ENCODE peak calls at places on chromosomes 12 and 14, in four cellular contexts. N, I, P and C are unnamed samples. For H3K4me1, the result is how much of the 10 kb centered on the place peaks cover.

GRCh38 chr14:103552011-103552797 is 10.3 kb downstream of the BAG5 start:
- DNase-seq in I (no peak), N (no peak), P (no peak), C (no peak)

GRCh38 chr14:104851896-104852663 is 13.0 kb upstream of the CEP170B start:
- DNase-seq in N (no peak), P (no peak), I (no peak), C (peak)

GRCh38 chr14:102659797-102660196 is 67.3 kb downstream of the RCOR1 start:
- DNase-seq in N (no peak), P (no peak), I (no peak), C (no peak)

GRCh38 chr12:75910452-75910722 is 121.2 kb downstream of the PHLDA1 start:
- DNase-seq in N (no peak), P (no peak), I (no peak), C (no peak)

GRCh38 chr12:69653703-69654102 is 43.0 kb upstream of the LRRC10 start:
- DNase-seq in I (no peak), P (no peak), N (no peak), C (no peak)

GRCh38 chr14:35400707-35401421 is 3.7 kb downstream of the NFKBIA start:
- DNase-seq in P (no peak), N (peak), I (peak), C (no peak)

GRCh38 chr12:3684449-3685051 is 68.4 kb downstream of the CRACR2A start:
- DNase-seq in N (no peak), P (no peak), I (peak), C (no peak)

GRCh38 chr12:102948941-102949352 is 8.5 kb upstream of the ASCL1 start:
- DNase-seq in N (peak), P (no peak), I (peak), C (peak)

GRCh38 chr12:102990419-102990818 is 32.9 kb downstream of the ASCL1 start:
- DNase-seq in N (no peak), I (no peak), P (no peak), C (peak)

GRCh38 chr14:65985976-65986375 is 500.2 kb upstream of the CCDC196 start:
- DNase-seq in I (no peak), P (no peak), N (no peak), C (no peak)

GRCh38 chr14:93655078-93655750 is 133.1 kb downstream of the PRIMA1 start:
- DNase-seq in I (peak), N (peak), P (peak), C (peak)

GRCh38 chr12:30824311-30824710 is 69.6 kb upstream of the CAPRIN2 start:
- DNase-seq in P (no peak), N (no peak), I (no peak), C (no peak)

GRCh38 chr12:10235761-10236631 is 23.3 kb downstream of the GABARAPL1 start:
- DNase-seq in P (no peak), N (peak), I (peak), C (peak)

GRCh38 chr12:6866920-6867406 is 368 bp upstream of the TPI1 start:
- DNase-seq in N (no peak), I (no peak), P (no peak), C (no peak)

GRCh38 chr12:55829967-55830600 is 697 bp upstream of the DNAJC14 start:
- DNase-seq in I (peak), N (no peak), P (no peak), C (peak)

GRCh38 chr12:31828057-31828456 is 99.2 kb upstream of the AMN1 start:
- DNase-seq in P (no peak), I (no peak), N (no peak), C (no peak)

GRCh38 chr12:126337556-126337955 is 1272.3 kb downstream of the AACS start:
- DNase-seq in P (no peak), I (no peak), N (no peak), C (peak)

GRCh38 chr12:22709292-22709691 is 84.3 kb downstream of the ETNK1 start:
- DNase-seq in N (peak), I (peak), P (peak), C (peak)

GRCh38 chr14:61388173-61388975 is 67.0 kb downstream of the PRKCH start:
- DNase-seq in P (peak), I (no peak), N (no peak), C (no peak)

GRCh38 chr12:30466093-30466492 is 229.6 kb downstream of the IPO8 start:
- DNase-seq in P (no peak), N (no peak), I (no peak), C (no peak)

GRCh38 chr12:92503977-92504966 is 198.5 kb upstream of the PLEKHG7 start:
- DNase-seq in N (peak), I (no peak), P (no peak), C (no peak)

GRCh38 chr12:75322464-75322863 is 7.7 kb downstream of the CAPS2 start:
- DNase-seq in I (no peak), N (no peak), P (no peak), C (no peak)

GRCh38 chr12:108691995-108692808 is 39.1 kb downstream of the CORO1C start:
- DNase-seq in N (no peak), I (peak), P (no peak), C (no peak)

GRCh38 chr12:118448341-118448740 is 72.0 kb downstream of the SUDS3 start:
- DNase-seq in N (no peak), I (no peak), P (no peak), C (no peak)

GRCh38 chr12:29309320-29309902 is 71.6 kb downstream of the ERGIC2 start:
- DNase-seq in N (no peak), I (peak), P (no peak), C (no peak)

GRCh38 chr12:56715798-56716197 is 9.3 kb downstream of the NACA start:
- DNase-seq in N (no peak), I (no peak), P (no peak), C (no peak)

GRCh38 chr14:20438664-20439063 is 2.7 kb upstream of the KLHL33 start:
- DNase-seq in I (no peak), N (no peak), P (no peak), C (no peak)

GRCh38 chr12:118840399-118840798 is 140.9 kb upstream of the SRRM4 start:
- DNase-seq in I (peak), P (no peak), N (peak), C (peak)

GRCh38 chr12:67263416-67263960 is 5.7 kb upstream of the CAND1 start:
- DNase-seq in I (no peak), P (no peak), N (no peak), C (no peak)

GRCh38 chr12:95605875-95606274 is 54.6 kb upstream of the USP44 start:
- DNase-seq in P (no peak), I (no peak), N (peak), C (no peak)

GRCh38 chr14:106436310-106436905 is 910.0 kb downstream of the TMEM121 start:
- DNase-seq in N (no peak), I (peak), P (no peak), C (no peak)

GRCh38 chr14:54773171-54774006 is 129.2 kb downstream of the GCH1 start:
- DNase-seq in P (peak), I (peak), N (peak), C (peak)

GRCh38 chr12:94109154-94109553 is 39.2 kb upstream of the PLXNC1 start:
- DNase-seq in P (no peak), N (no peak), I (peak), C (no peak)

GRCh38 chr12:39329015-39329414 is 113.9 kb downstream of the KIF21A start:
- DNase-seq in P (no peak), I (no peak), N (no peak), C (no peak)
- TF ChIP-seq MXI1 in P (no peak), I (no peak), N (no peak), C (no peak)

GRCh38 chr12:52149182-52149641 is 42.6 kb downstream of the KRT80 start:
- DNase-seq in I (no peak), P (no peak), N (no peak), C (no peak)

GRCh38 chr12:52146822-52147366 is 44.9 kb downstream of the KRT80 start:
- DNase-seq in I (no peak), N (no peak), P (no peak), C (no peak)

GRCh38 chr12:52148541-52149181 is 43.2 kb downstream of the KRT80 start:
- DNase-seq in P (no peak), I (no peak), N (no peak), C (no peak)

GRCh38 chr12:52147367-52147972 is 44.3 kb downstream of the KRT80 start:
- DNase-seq in P (no peak), I (peak), N (peak), C (peak)

GRCh38 chr12:52147983-52148540 is 43.8 kb downstream of the KRT80 start:
- DNase-seq in I (no peak), P (no peak), N (no peak), C (no peak)
- H3K4me1 ChIP-seq in I (under half), P (under half), N (under half), C (under half)

GRCh38 chr12:26963413-26963812 is 25.1 kb downstream of the FGFR1OP2 start:
- DNase-seq in N (no peak), I (no peak), P (no peak), C (no peak)

GRCh38 chr12:26966842-26967241 is 28.6 kb downstream of the FGFR1OP2 start:
- DNase-seq in I (no peak), P (no peak), N (no peak), C (no peak)

DNA sequence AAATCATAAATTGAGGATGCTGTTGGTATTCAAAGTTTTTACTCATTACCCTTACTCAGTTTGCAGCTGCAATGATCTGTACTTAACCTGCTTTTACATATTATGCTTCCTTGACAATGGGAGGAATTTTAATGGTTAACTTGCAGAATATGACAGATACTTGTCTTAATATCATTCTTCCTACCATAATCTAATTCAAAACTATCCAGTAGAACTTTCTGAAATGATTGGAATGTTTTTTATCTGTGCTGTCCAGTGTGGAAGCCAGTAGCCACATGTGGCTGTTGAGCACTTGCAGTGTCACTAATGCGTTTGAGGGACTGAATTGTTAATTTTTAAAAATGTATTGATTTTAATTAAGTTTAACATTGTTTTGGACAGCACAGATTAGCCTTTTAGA is 23.5 kb downstream of the FGFR1OP2 start:
- DNase-seq in N (no peak), I (no peak), P (no peak), C (no peak)
- TF ChIP-seq MAX in N (no peak), I (no peak), P (no peak), C (no peak)

GRCh38 chr14:39666386-39666785 is 234.2 kb upstream of the FBXO33 start:
- DNase-seq in P (no peak), I (no peak), N (no peak), C (no peak)

GRCh38 chr14:39668449-39668848 is 236.2 kb upstream of the FBXO33 start:
- DNase-seq in N (no peak), I (no peak), P (no peak), C (no peak)

GRCh38 chr14:39665084-39665483 is 232.9 kb upstream of the FBXO33 start:
- DNase-seq in N (no peak), P (no peak), I (no peak), C (no peak)
- TF ChIP-seq MXI1 in N (no peak), P (no peak), I (no peak), C (no peak)

DNA sequence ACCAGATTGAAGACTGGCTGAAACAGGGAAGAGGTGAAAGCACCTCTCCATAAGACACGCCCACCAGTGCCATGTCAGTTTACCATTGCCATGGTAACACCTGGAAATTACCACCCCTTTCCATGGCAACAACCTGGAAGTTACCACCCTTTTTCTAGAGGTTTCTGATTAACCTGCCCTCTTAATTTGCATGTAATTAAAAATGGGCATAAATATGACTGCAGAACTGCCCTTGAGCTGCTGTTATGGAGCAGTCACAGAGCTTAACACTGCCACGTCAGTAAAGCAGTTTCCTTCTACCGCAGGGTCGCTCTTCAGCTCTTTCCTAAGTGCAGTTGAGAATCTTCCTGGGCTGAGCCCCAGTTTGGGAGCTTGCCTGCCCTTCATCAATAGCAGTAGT is 55.2 kb downstream of the RASSF3 start:
- DNase-seq in I (no peak), N (no peak), P (peak), C (no peak)
- H3K4me1 ChIP-seq in I (under half), N (half or more), P (half or more), C (under half)

GRCh38 chr12:60498656-60499055 is 902.8 kb downstream of the SLC16A7 start:
- DNase-seq in I (no peak), P (no peak), N (no peak), C (no peak)

GRCh38 chr12:60489071-60489470 is 893.2 kb downstream of the SLC16A7 start:
- DNase-seq in P (no peak), N (no peak), I (no peak), C (no peak)

GRCh38 chr12:60494249-60494648 is 898.4 kb downstream of the SLC16A7 start:
- DNase-seq in I (peak), P (no peak), N (peak), C (peak)
- TF ChIP-seq MAX in I (no peak), P (no peak), N (no peak), C (no peak)

DNA sequence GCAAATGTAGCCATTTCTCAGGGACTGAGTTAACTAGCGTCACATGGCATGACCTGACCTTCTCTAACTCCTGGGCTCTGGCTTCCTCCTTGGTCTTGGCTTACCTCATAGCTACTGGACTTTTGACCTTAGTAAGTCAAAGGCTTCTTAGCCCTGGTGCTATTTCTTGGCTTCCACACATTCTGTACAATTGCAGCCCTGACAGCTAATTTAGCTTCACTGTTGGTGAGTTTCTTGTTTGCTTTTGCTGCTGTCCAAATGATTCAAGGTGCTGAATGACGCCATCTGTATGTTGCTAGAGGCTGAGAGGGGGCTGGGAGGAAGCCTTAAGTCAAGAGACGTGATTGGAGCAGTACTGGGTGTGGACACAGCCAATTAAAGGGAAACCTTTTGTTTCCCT is 202.7 kb downstream of the PRKD1 start:
- DNase-seq in I (peak), N (no peak), P (no peak), C (no peak)
- TF ChIP-seq MXI1 in I (no peak), N (no peak), P (no peak), C (no peak)